ENCODE peak calls at places on chromosomes 5 and 9, in four cellular contexts. G is GM23248, C is neuronal stem cell, W is neural progenitor cell. T is an unnamed sample.

GRCh38 chr9:133122935-133123611 is 2.0 kb upstream of the RALGDS start:
- DNase-seq in C (no peak), G (peak), W (no peak), T (no peak)

GRCh38 chr5:139167533-139167932 is 30.6 kb downstream of the SIL1 start:
- DNase-seq in W (no peak), C (no peak), G (no peak), T (no peak)

GRCh38 chr5:67773439-67773988 is 442.0 kb upstream of the PIK3R1 start:
- DNase-seq in C (peak), W (peak), G (peak), T (no peak)

GRCh38 chr5:139749242-139749641 is 46.4 kb upstream of the PSD2 start:
- DNase-seq in W (no peak), C (no peak), G (peak), T (no peak)

GRCh38 chr5:101976933-101977332 is 319.2 kb downstream of the SLCO4C1 start:
- DNase-seq in W (no peak), C (no peak), G (no peak), T (no peak)

GRCh38 chr5:61416010-61416409 is 84.0 kb downstream of the ZSWIM6 start:
- DNase-seq in W (peak), C (peak), G (no peak), T (no peak)

GRCh38 chr5:9170026-9170425 is 375.8 kb downstream of the SEMA5A start:
- DNase-seq in C (no peak), W (no peak), G (peak), T (no peak)

GRCh38 chr5:119343766-119344165 is 12.1 kb upstream of the TNFAIP8 start:
- DNase-seq in C (no peak), W (no peak), G (no peak), T (no peak)

GRCh38 chr5:57931807-57932206 is 449.2 kb upstream of the ACTBL2 start:
- DNase-seq in W (no peak), C (no peak), G (no peak), T (no peak)

GRCh38 chr5:152218694-152219093 is 186.4 kb downstream of the NMUR2 start:
- DNase-seq in W (no peak), G (no peak), C (no peak), T (no peak)
- H3K9ac ChIP-seq in W (no peak), G (no peak), C (no peak), T (no peak)

GRCh38 chr9:73149371-73150067 is 2.1 kb upstream of the ANXA1 start:
- DNase-seq in G (peak), C (no peak), W (no peak), T (no peak)
- H2AFZ ChIP-seq in G (peak), C (peak), W (no peak), T (no peak)

DNA sequence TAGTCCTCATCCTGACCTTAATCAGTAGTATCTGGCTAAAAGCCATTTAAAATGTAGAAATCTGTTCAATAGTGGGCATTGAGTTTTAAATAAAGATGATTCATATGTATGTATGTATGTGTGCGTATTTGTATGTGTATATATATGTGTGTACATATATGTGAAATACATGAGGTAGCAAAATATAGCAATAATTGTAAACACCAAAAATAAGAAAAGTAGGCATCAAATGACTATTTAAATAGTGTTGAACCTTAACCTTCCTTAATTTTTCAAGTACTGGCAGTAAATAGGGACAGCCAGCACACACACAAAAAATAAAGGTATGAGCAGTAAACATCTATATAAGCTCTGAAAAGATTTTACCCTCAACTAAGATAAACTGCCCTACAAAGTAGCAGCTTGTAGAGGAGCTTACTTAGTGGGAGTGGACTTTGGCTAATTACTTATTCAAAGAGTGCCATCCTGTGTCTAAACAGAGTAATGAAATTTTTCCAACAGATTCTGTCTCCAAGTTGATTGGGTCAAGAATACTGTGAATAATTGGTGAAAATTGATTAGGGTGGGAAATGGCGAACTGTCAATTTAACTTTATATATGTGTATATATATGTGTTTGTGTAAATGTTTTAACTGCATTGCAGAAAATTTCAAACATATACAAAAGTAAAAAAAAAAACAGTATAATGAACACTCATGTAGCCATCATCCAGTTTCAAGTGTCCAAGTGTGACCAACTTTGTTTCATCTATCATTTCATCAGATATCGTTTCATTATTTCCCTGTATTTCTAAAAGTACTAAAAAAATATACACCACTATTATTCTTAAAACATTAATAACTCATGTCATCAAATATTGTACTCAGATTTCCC is 2.0 kb upstream of the ADAMTS6 start:
- DNase-seq in C (no peak), W (peak), G (peak), T (peak)
- H3K9ac ChIP-seq in C (no peak), W (no peak), G (peak), T (peak)

DNA sequence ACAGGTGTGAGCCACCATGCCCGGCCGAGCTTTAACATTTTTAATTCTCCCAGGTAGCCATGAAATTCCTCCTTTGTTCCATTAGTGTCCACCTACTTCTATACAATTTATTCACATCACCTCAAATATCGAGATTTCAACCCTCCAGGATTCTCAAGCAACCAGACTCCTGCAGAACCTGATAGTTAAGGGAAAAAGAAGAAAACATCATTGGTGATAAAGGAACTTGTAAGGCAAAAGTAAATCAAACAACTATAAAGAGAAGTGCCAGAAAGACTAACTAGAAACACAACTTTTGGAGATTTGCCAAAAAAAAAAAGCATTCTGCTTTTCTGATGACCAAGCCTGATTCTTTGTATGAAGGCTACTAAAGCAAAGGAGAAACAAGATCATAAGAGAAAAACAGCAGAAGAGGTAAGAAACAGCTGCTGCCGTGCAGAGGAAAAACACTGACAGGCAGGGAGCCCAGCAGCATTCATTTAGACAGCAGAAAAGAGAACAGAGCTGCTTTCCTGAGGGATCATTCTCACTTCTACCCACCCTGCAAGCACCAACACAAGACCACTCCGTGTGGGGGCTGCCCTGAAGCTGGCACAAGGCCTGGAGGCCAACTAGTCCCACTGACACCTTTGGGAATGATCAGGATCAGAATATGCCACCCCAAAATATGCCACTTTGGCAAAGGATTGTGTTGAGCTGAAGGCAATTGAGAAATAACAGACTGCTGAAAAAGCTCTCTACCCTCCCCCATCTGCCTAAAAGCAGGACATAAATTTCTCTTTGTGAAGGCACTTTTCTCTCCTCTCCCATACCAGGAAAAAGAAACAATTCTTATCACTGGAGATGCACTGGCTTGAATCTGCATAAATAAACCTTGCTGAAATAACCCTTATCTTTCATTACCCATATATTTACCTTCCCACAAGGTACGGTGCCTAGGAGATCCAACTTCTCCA is 75.1 kb downstream of the ALDH7A1 start:
- DNase-seq in W (no peak), G (peak), C (no peak), T (no peak)
- H2AFZ ChIP-seq in W (peak), G (peak), C (peak), T (peak)

DNA sequence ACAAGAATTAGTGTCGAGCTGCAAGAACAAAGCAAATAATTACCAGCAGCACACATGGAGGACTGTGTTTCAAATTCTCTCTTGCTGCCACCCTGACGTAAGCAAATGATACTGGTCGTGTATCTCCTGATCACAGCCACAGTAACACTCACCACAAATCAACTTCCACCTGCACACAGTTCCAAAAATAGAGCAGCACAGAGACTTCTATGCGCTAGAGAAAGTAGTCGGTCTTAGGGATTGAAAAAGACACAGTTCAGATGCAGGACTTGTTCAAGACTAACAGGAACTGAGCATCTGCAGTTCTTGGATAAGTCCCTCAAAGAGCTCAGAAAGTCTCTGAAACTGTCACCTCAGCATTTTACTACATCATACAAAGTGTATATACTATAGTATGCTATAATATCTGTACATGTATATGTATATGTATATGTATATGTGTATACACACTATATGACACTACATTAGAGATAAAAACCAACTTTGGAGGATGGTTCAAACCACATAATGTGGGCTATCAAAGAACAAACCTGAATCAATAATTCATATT is 279.0 kb downstream of the GLIS3 start:
- DNase-seq in G (no peak), C (no peak), W (no peak), T (no peak)
- H3K9ac ChIP-seq in G (no peak), C (no peak), W (no peak), T (no peak)